ENCODE peak calls at places on chromosome 21, in six cellular contexts. One of them, this sample, is unnamed.

GRCh38 chr21:34639882-34640788 is 25.2 kb upstream of the RCAN1 start:
- DNase-seq in amniotic stem cell: no peak
- DNase-seq in activated T-helper 1 cell treated with anti-CD3 and anti-CD28 coated beads, Interleukin-2, amount 50 U/mL, for 16 hours: peak
- DNase-seq in right lobe of liver: no peak
- DNase-seq in choroid plexus epithelial cell: peak
- DNase-seq in upper lobe of right lung: no peak
- DNase-seq in this sample: peak

GRCh38 chr21:38804617-38805281 is 980 bp upstream of the ETS2 start:
- DNase-seq in amniotic stem cell: no peak
- DNase-seq in activated T-helper 1 cell treated with anti-CD3 and anti-CD28 coated beads, Interleukin-2, amount 50 U/mL, for 16 hours: no peak
- DNase-seq in right lobe of liver: peak
- DNase-seq in choroid plexus epithelial cell: peak
- DNase-seq in upper lobe of right lung: peak
- DNase-seq in this sample: no peak

GRCh38 chr21:25790122-25790951 is 55.6 kb downstream of the GABPA start:
- DNase-seq in amniotic stem cell: no peak
- DNase-seq in activated T-helper 1 cell treated with anti-CD3 and anti-CD28 coated beads, Interleukin-2, amount 50 U/mL, for 16 hours: no peak
- DNase-seq in right lobe of liver: no peak
- DNase-seq in choroid plexus epithelial cell: peak
- DNase-seq in upper lobe of right lung: no peak
- DNase-seq in this sample: peak

GRCh38 chr21:44802396-44803153 is 955 bp upstream of the UBE2G2 start:
- DNase-seq in amniotic stem cell: no peak
- DNase-seq in activated T-helper 1 cell treated with anti-CD3 and anti-CD28 coated beads, Interleukin-2, amount 50 U/mL, for 16 hours: no peak
- DNase-seq in right lobe of liver: no peak
- DNase-seq in choroid plexus epithelial cell: peak
- DNase-seq in upper lobe of right lung: no peak
- DNase-seq in this sample: no peak

GRCh38 chr21:46651121-46651520 is 15.6 kb downstream of the PRMT2 start:
- DNase-seq in amniotic stem cell: no peak
- DNase-seq in activated T-helper 1 cell treated with anti-CD3 and anti-CD28 coated beads, Interleukin-2, amount 50 U/mL, for 16 hours: no peak
- DNase-seq in right lobe of liver: no peak
- DNase-seq in choroid plexus epithelial cell: no peak
- DNase-seq in upper lobe of right lung: no peak
- DNase-seq in this sample: no peak

GRCh38 chr21:43733060-43733459 is 14.1 kb downstream of the PDXK start:
- DNase-seq in amniotic stem cell: no peak
- DNase-seq in activated T-helper 1 cell treated with anti-CD3 and anti-CD28 coated beads, Interleukin-2, amount 50 U/mL, for 16 hours: no peak
- DNase-seq in right lobe of liver: no peak
- DNase-seq in choroid plexus epithelial cell: no peak
- DNase-seq in upper lobe of right lung: no peak
- DNase-seq in this sample: no peak

GRCh38 chr21:25578070-25578961 is 29.0 kb downstream of the MRPL39 start:
- DNase-seq in amniotic stem cell: no peak
- DNase-seq in activated T-helper 1 cell treated with anti-CD3 and anti-CD28 coated beads, Interleukin-2, amount 50 U/mL, for 16 hours: no peak
- DNase-seq in right lobe of liver: no peak
- DNase-seq in choroid plexus epithelial cell: no peak
- DNase-seq in upper lobe of right lung: no peak
- DNase-seq in this sample: no peak

GRCh38 chr21:41766883-41767605 is at the start of gene RIPK4:
- DNase-seq in amniotic stem cell: no peak
- DNase-seq in activated T-helper 1 cell treated with anti-CD3 and anti-CD28 coated beads, Interleukin-2, amount 50 U/mL, for 16 hours: peak
- DNase-seq in right lobe of liver: peak
- DNase-seq in choroid plexus epithelial cell: no peak
- DNase-seq in upper lobe of right lung: peak
- DNase-seq in this sample: no peak

GRCh38 chr21:37636152-37636860 is 269.7 kb downstream of the DYRK1A start:
- DNase-seq in amniotic stem cell: peak
- DNase-seq in activated T-helper 1 cell treated with anti-CD3 and anti-CD28 coated beads, Interleukin-2, amount 50 U/mL, for 16 hours: no peak
- DNase-seq in right lobe of liver: no peak
- DNase-seq in choroid plexus epithelial cell: peak
- DNase-seq in upper lobe of right lung: no peak
- DNase-seq in this sample: peak

GRCh38 chr21:32090961-32091360 is 187.9 kb downstream of the MIS18A start:
- DNase-seq in amniotic stem cell: no peak
- DNase-seq in activated T-helper 1 cell treated with anti-CD3 and anti-CD28 coated beads, Interleukin-2, amount 50 U/mL, for 16 hours: no peak
- DNase-seq in right lobe of liver: no peak
- DNase-seq in choroid plexus epithelial cell: no peak
- DNase-seq in upper lobe of right lung: no peak
- DNase-seq in this sample: no peak

GRCh38 chr21:28334407-28334806 is 658.3 kb downstream of the LTN1 start:
- DNase-seq in amniotic stem cell: no peak
- DNase-seq in activated T-helper 1 cell treated with anti-CD3 and anti-CD28 coated beads, Interleukin-2, amount 50 U/mL, for 16 hours: no peak
- DNase-seq in right lobe of liver: no peak
- DNase-seq in choroid plexus epithelial cell: no peak
- DNase-seq in upper lobe of right lung: no peak
- DNase-seq in this sample: no peak

GRCh38 chr21:41579692-41580091 is 71.7 kb upstream of the TMPRSS2 start:
- DNase-seq in amniotic stem cell: no peak
- DNase-seq in activated T-helper 1 cell treated with anti-CD3 and anti-CD28 coated beads, Interleukin-2, amount 50 U/mL, for 16 hours: no peak
- DNase-seq in right lobe of liver: no peak
- DNase-seq in choroid plexus epithelial cell: no peak
- DNase-seq in upper lobe of right lung: no peak
- DNase-seq in this sample: no peak

GRCh38 chr21:15825699-15826098 is 95.9 kb downstream of the USP25 start:
- DNase-seq in amniotic stem cell: no peak
- DNase-seq in activated T-helper 1 cell treated with anti-CD3 and anti-CD28 coated beads, Interleukin-2, amount 50 U/mL, for 16 hours: no peak
- DNase-seq in right lobe of liver: no peak
- DNase-seq in choroid plexus epithelial cell: no peak
- DNase-seq in upper lobe of right lung: no peak
- DNase-seq in this sample: no peak

GRCh38 chr21:38958940-38959685 is 153.4 kb downstream of the ETS2 start:
- DNase-seq in amniotic stem cell: peak
- DNase-seq in activated T-helper 1 cell treated with anti-CD3 and anti-CD28 coated beads, Interleukin-2, amount 50 U/mL, for 16 hours: no peak
- DNase-seq in right lobe of liver: peak
- DNase-seq in choroid plexus epithelial cell: peak
- DNase-seq in upper lobe of right lung: no peak
- DNase-seq in this sample: peak

GRCh38 chr21:24367936-24368335 is 1239.3 kb downstream of the MRPL39 start:
- DNase-seq in amniotic stem cell: no peak
- DNase-seq in activated T-helper 1 cell treated with anti-CD3 and anti-CD28 coated beads, Interleukin-2, amount 50 U/mL, for 16 hours: no peak
- DNase-seq in right lobe of liver: no peak
- DNase-seq in choroid plexus epithelial cell: peak
- DNase-seq in upper lobe of right lung: no peak
- DNase-seq in this sample: no peak

GRCh38 chr21:34072145-34073031 is 990 bp upstream of the MRPS6 start:
- DNase-seq in amniotic stem cell: no peak
- DNase-seq in activated T-helper 1 cell treated with anti-CD3 and anti-CD28 coated beads, Interleukin-2, amount 50 U/mL, for 16 hours: peak
- DNase-seq in right lobe of liver: peak
- DNase-seq in choroid plexus epithelial cell: no peak
- DNase-seq in upper lobe of right lung: no peak
- DNase-seq in this sample: no peak

GRCh38 chr21:27480841-27481261 is 514.0 kb upstream of the ADAMTS5 start:
- DNase-seq in amniotic stem cell: no peak
- DNase-seq in activated T-helper 1 cell treated with anti-CD3 and anti-CD28 coated beads, Interleukin-2, amount 50 U/mL, for 16 hours: no peak
- DNase-seq in right lobe of liver: no peak
- DNase-seq in choroid plexus epithelial cell: peak
- DNase-seq in upper lobe of right lung: no peak
- DNase-seq in this sample: no peak

GRCh38 chr21:34545079-34545884 is 33.3 kb upstream of the KCNE1 start:
- DNase-seq in amniotic stem cell: no peak
- DNase-seq in activated T-helper 1 cell treated with anti-CD3 and anti-CD28 coated beads, Interleukin-2, amount 50 U/mL, for 16 hours: no peak
- DNase-seq in right lobe of liver: peak
- DNase-seq in choroid plexus epithelial cell: peak
- DNase-seq in upper lobe of right lung: peak
- DNase-seq in this sample: peak

GRCh38 chr21:46191257-46191685 is 7.0 kb upstream of the SPATC1L start:
- DNase-seq in amniotic stem cell: peak
- DNase-seq in activated T-helper 1 cell treated with anti-CD3 and anti-CD28 coated beads, Interleukin-2, amount 50 U/mL, for 16 hours: no peak
- DNase-seq in right lobe of liver: no peak
- DNase-seq in choroid plexus epithelial cell: peak
- DNase-seq in upper lobe of right lung: peak
- DNase-seq in this sample: no peak

GRCh38 chr21:17732306-17732705 is 86.8 kb downstream of the C21orf91 start:
- DNase-seq in amniotic stem cell: no peak
- DNase-seq in activated T-helper 1 cell treated with anti-CD3 and anti-CD28 coated beads, Interleukin-2, amount 50 U/mL, for 16 hours: no peak
- DNase-seq in right lobe of liver: no peak
- DNase-seq in choroid plexus epithelial cell: peak
- DNase-seq in upper lobe of right lung: no peak
- DNase-seq in this sample: no peak

GRCh38 chr21:20004353-20004752 is 993.9 kb upstream of the NCAM2 start:
- DNase-seq in amniotic stem cell: no peak
- DNase-seq in activated T-helper 1 cell treated with anti-CD3 and anti-CD28 coated beads, Interleukin-2, amount 50 U/mL, for 16 hours: no peak
- DNase-seq in right lobe of liver: no peak
- DNase-seq in choroid plexus epithelial cell: peak
- DNase-seq in upper lobe of right lung: no peak
- DNase-seq in this sample: no peak

GRCh38 chr21:29849735-29850176 is 90.0 kb downstream of the GRIK1 start:
- DNase-seq in amniotic stem cell: peak
- DNase-seq in activated T-helper 1 cell treated with anti-CD3 and anti-CD28 coated beads, Interleukin-2, amount 50 U/mL, for 16 hours: peak
- DNase-seq in right lobe of liver: peak
- DNase-seq in choroid plexus epithelial cell: peak
- DNase-seq in upper lobe of right lung: no peak
- DNase-seq in this sample: peak

GRCh38 chr21:44067011-44067839 is 40.0 kb upstream of the PWP2 start:
- DNase-seq in amniotic stem cell: no peak
- DNase-seq in activated T-helper 1 cell treated with anti-CD3 and anti-CD28 coated beads, Interleukin-2, amount 50 U/mL, for 16 hours: no peak
- DNase-seq in right lobe of liver: no peak
- DNase-seq in choroid plexus epithelial cell: peak
- DNase-seq in upper lobe of right lung: no peak
- DNase-seq in this sample: no peak

GRCh38 chr21:34611528-34611927 is 3.4 kb downstream of the RCAN1 start:
- DNase-seq in amniotic stem cell: no peak
- DNase-seq in activated T-helper 1 cell treated with anti-CD3 and anti-CD28 coated beads, Interleukin-2, amount 50 U/mL, for 16 hours: no peak
- DNase-seq in right lobe of liver: no peak
- DNase-seq in choroid plexus epithelial cell: no peak
- DNase-seq in upper lobe of right lung: no peak
- DNase-seq in this sample: no peak

GRCh38 chr21:33451634-33452071 is 28.1 kb downstream of the TMEM50B start:
- DNase-seq in amniotic stem cell: no peak
- DNase-seq in activated T-helper 1 cell treated with anti-CD3 and anti-CD28 coated beads, Interleukin-2, amount 50 U/mL, for 16 hours: no peak
- DNase-seq in right lobe of liver: no peak
- DNase-seq in choroid plexus epithelial cell: peak
- DNase-seq in upper lobe of right lung: no peak
- DNase-seq in this sample: no peak

This sample was measured in SJSA1.